ENCODE peak calls at places on chromosomes 5 and 9, in nine cellular contexts. E is NCI-H460; H is activated CD4-positive, alpha-beta T cell treated with anti-CD3 and anti-CD28 coated beads for 4 hours; C is HuH-7; N is NCI-H774; G is stimulated activated CD8-positive, alpha-beta memory T cell treated with anti-CD3 and anti-CD28 coated beads, Interleukin-15, amount 100 ng/mL, for 4 hours; V is fibroblast of mammary gland; Q is DMS 273 treated with DMSO at 0.1 percent for 48 hours; L is aorta. I is an unnamed sample.

GRCh38 chr9:37986001-37986400 is 82.1 kb upstream of the SLC25A51 start:
- DNase-seq in E (no peak), H (no peak), C (no peak), N (no peak), G (no peak), V (no peak), Q (no peak), L (peak), I (no peak)

GRCh38 chr5:112492291-112492690 is 73.2 kb upstream of the EPB41L4A start:
- DNase-seq in E (peak), H (no peak), C (peak), N (no peak), G (no peak), V (peak), Q (peak), L (no peak), I (peak)

GRCh38 chr5:1151316-1151715 is 39.5 kb upstream of the SLC12A7 start:
- DNase-seq in E (no peak), H (no peak), C (no peak), N (peak), G (no peak), V (no peak), Q (no peak), L (no peak), I (no peak)

GRCh38 chr9:79663878-79664277 is 92.1 kb downstream of the TLE4 start:
- DNase-seq in E (no peak), H (no peak), C (no peak), N (no peak), G (no peak), V (no peak), Q (peak), L (no peak), I (no peak)

GRCh38 chr9:31700252-31701045 is 684.0 kb upstream of the ACO1 start:
- DNase-seq in E (no peak), H (no peak), C (no peak), N (no peak), G (no peak), V (no peak), Q (no peak), L (no peak), I (no peak)

GRCh38 chr5:5014836-5015235 is 125.3 kb upstream of the ADAMTS16 start:
- DNase-seq in E (no peak), H (no peak), C (no peak), N (no peak), G (no peak), V (peak), Q (no peak), L (no peak), I (peak)

GRCh38 chr5:74040065-74040551 is 414.1 kb downstream of the ARHGEF28 start:
- DNase-seq in E (no peak), H (no peak), C (no peak), N (peak), G (no peak), V (peak), Q (peak), L (no peak), I (peak)

GRCh38 chr5:167644619-167645018 is 646.8 kb upstream of the WWC1 start:
- DNase-seq in E (no peak), H (no peak), C (no peak), N (no peak), G (no peak), V (peak), Q (no peak), L (no peak), I (peak)

GRCh38 chr5:1594336-1595106 is 70.8 kb upstream of the LPCAT1 start:
- DNase-seq in E (peak), H (peak), C (no peak), N (peak), G (peak), V (peak), Q (peak), L (peak), I (no peak)